ENCODE peak calls at places on chromosomes 3 and 15, in four cellular contexts. T is GM12878, H is HepG2, C is K562. R is an unnamed sample.
A peak's percentile ranks its signal among the peaks of the same experiment; 100 is the strongest.

GRCh38 chr15:57600197-57600596 is 8.5 kb downstream of the MYZAP start:
- DNase-seq in H (no peak), C (no peak), T (no peak), R (no peak)

GRCh38 chr3:212432-212831 is 15.9 kb downstream of the CHL1 start:
- DNase-seq in H (no peak), C (no peak), T (peak; percentile 50), R (no peak)

GRCh38 chr15:86773766-86774165 is 694.1 kb downstream of the AGBL1 start:
- DNase-seq in T (no peak), C (no peak), H (no peak), R (no peak)

GRCh38 chr15:34815836-34816235 is 20.5 kb upstream of the ACTC1 start:
- DNase-seq in C (no peak), T (no peak), H (no peak), R (no peak)

GRCh38 chr3:190514163-190515153 is 573 bp downstream of the IL1RAP start:
- DNase-seq in T (no peak), H (peak; percentile 23), C (no peak), R (peak; percentile 18)

GRCh38 chr15:67805008-67805681 is 20.2 kb upstream of the SKOR1 start:
- DNase-seq in H (no peak), T (no peak), C (no peak), R (no peak)

GRCh38 chr3:134323966-134324962 is 50.0 kb downstream of the AMOTL2 start:
- DNase-seq in T (no peak), H (no peak), C (no peak), R (no peak)

GRCh38 chr3:126057936-126058335 is 26.0 kb downstream of the SLC41A3 start:
- DNase-seq in C (no peak), H (no peak), T (no peak), R (no peak)

GRCh38 chr3:104102386-104102785 is 1264.3 kb upstream of the ALCAM start:
- DNase-seq in C (peak; percentile 1), H (peak; percentile 29), T (peak; percentile 23), R (peak; percentile 26)

GRCh38 chr3:65854606-65855304 is 184.0 kb downstream of the MAGI1 start:
- DNase-seq in H (no peak), T (no peak), C (no peak), R (no peak)

GRCh38 chr3:27927882-27928281 is 205.8 kb upstream of the EOMES start:
- DNase-seq in H (no peak), T (peak; percentile 4), C (no peak), R (no peak)

GRCh38 chr3:128686465-128686864 is 35.8 kb upstream of the RPN1 start:
- DNase-seq in T (no peak), H (no peak), C (no peak), R (no peak)

GRCh38 chr3:35965908-35966307 is 326.6 kb downstream of the ARPP21 start:
- DNase-seq in C (no peak), T (no peak), H (no peak), R (peak; percentile 10)

GRCh38 chr3:117486709-117487394 is 777.3 kb downstream of the TUSC7 start:
- DNase-seq in T (peak; percentile 40), H (no peak), C (no peak), R (no peak)

GRCh38 chr3:155232605-155233004 is 60.9 kb downstream of the STRIT1 start:
- DNase-seq in C (peak; percentile 64), H (no peak), T (no peak), R (no peak)

GRCh38 chr3:108736821-108737220 is 20.4 kb downstream of the RETNLB start:
- DNase-seq in C (no peak), T (no peak), H (no peak), R (no peak)

GRCh38 chr3:102163039-102163817 is 271.6 kb upstream of the ZPLD1 start:
- DNase-seq in H (no peak), C (no peak), T (no peak), R (peak; percentile 24)

GRCh38 chr3:9122732-9123364 is 126.6 kb downstream of the SRGAP3 start:
- DNase-seq in T (no peak), C (no peak), H (no peak), R (no peak)

GRCh38 chr3:5055352-5056004 is 66.6 kb upstream of the ARL8B start:
- DNase-seq in H (no peak), C (no peak), T (no peak), R (no peak)

GRCh38 chr3:50516048-50516871 is 12.8 kb upstream of the CACNA2D2 start:
- DNase-seq in H (peak; percentile 68), C (peak; percentile 31), T (no peak), R (peak; percentile 45)

GRCh38 chr15:77851696-77852095 is 219.0 kb upstream of the LINGO1 start:
- DNase-seq in T (no peak), C (no peak), H (peak; percentile 6), R (no peak)

GRCh38 chr3:126111126-126111551 is 27.2 kb upstream of the SLC41A3 start:
- DNase-seq in H (no peak), T (no peak), C (no peak), R (no peak)

DNA sequence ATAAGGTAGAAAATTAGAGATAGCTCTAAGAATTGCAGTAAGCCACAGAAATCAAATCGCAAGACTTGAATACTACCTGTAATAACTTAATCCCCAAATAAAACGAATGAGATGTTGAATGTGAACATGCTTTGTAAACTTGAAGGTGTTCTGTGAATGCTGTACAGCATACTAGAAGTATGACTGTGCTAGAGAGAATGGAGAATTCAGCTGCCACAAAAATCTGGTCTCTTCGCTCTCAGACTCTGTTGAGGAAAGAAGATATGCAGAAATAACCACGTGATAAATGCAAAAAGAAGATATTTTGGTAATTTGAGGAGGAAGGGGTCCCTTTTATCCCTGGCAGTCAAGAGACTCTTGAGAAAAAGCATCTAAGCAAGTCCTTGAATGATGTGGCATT is 37.3 kb downstream of the ZBTB38 start:
- DNase-seq in C (no peak), T (no peak), H (no peak), R (no peak)
- TF ChIP-seq TARDBP in C (no peak), T (no peak), H (no peak), R (no peak)

GRCh38 chr3:55500555-55501340 is 13.6 kb upstream of the WNT5A start:
- DNase-seq in T (no peak), C (no peak), H (no peak), R (no peak)
- TF ChIP-seq TARDBP in T (no peak), C (no peak), H (no peak), R (no peak)

GRCh38 chr3:55485208-55485791 is 1.8 kb downstream of the WNT5A start:
- DNase-seq in T (peak; percentile 32), H (peak; percentile 24), C (peak; percentile 42), R (peak; percentile 85)
- TF ChIP-seq TARDBP in T (no peak), H (no peak), C (no peak), R (no peak)

GRCh38 chr3:169556349-169556870 is 107.1 kb downstream of the MECOM start:
- DNase-seq in H (no peak), C (no peak), T (no peak), R (no peak)

GRCh38 chr3:169550284-169550683 is 113.2 kb downstream of the MECOM start:
- DNase-seq in C (no peak), H (no peak), T (no peak), R (no peak)

GRCh38 chr3:169551646-169552045 is 111.9 kb downstream of the MECOM start:
- DNase-seq in C (no peak), T (no peak), H (no peak), R (no peak)

GRCh38 chr3:169554606-169555005 is 108.9 kb downstream of the MECOM start:
- DNase-seq in C (no peak), T (no peak), H (no peak), R (no peak)

GRCh38 chr3:169552533-169552932 is 111.0 kb downstream of the MECOM start:
- DNase-seq in C (no peak), T (no peak), H (no peak), R (no peak)
- TF ChIP-seq TARDBP in C (no peak), T (no peak), H (no peak), R (no peak)

GRCh38 chr3:23712095-23712494 is 93.7 kb upstream of the UBE2E1 start:
- DNase-seq in T (peak; percentile 40), H (no peak), C (no peak), R (no peak)

GRCh38 chr3:23713641-23714040 is 92.1 kb upstream of the UBE2E1 start:
- DNase-seq in H (no peak), T (no peak), C (no peak), R (no peak)

GRCh38 chr3:23712656-23713559 is 92.8 kb upstream of the UBE2E1 start:
- DNase-seq in H (no peak), T (no peak), C (peak; percentile 19), R (no peak)

GRCh38 chr3:23709987-23710386 is 95.8 kb upstream of the UBE2E1 start:
- DNase-seq in H (no peak), T (no peak), C (no peak), R (no peak)

DNA sequence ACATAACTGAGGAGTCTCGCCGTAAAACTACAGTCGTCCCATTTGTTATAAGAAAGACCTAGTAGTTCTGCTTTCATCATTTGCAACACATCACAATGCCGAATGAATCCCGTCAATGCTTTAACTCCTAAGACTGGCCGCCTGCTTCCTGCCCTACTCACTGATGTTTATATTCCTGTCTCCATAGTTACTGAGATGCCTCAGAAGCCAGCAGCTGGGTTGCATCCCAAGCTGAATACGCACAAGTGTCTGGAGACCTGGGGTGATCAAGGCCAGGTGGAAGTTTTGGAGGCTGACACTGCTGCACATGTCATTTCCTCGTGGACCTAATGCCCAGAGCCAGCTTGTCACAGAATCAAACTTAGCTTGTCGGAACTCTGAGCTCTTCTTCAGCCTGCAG is 95.2 kb upstream of the UBE2E1 start:
- DNase-seq in H (no peak), C (no peak), T (no peak), R (no peak)
- TF ChIP-seq TARDBP in H (no peak), C (no peak), T (no peak), R (no peak)

GRCh38 chr15:25372298-25372697 is 66.5 kb downstream of the UBE3A start:
- DNase-seq in C (no peak), H (no peak), T (no peak), R (no peak)
- TF ChIP-seq TARDBP in C (no peak), H (no peak), T (no peak), R (no peak)

GRCh38 chr3:124669470-124669869 is 60.8 kb upstream of the UMPS start:
- DNase-seq in H (no peak), C (no peak), T (no peak), R (no peak)
- TF ChIP-seq TARDBP in H (no peak), C (no peak), T (no peak), R (no peak)

GRCh38 chr3:41684802-41685740 is 276.8 kb downstream of the ULK4 start:
- DNase-seq in H (no peak), T (no peak), C (no peak), R (no peak)

GRCh38 chr3:41681479-41681878 is 280.4 kb downstream of the ULK4 start:
- DNase-seq in C (no peak), T (no peak), H (peak; percentile 79), R (no peak)

GRCh38 chr3:41682996-41683395 is 278.9 kb downstream of the ULK4 start:
- DNase-seq in T (no peak), H (no peak), C (no peak), R (no peak)

GRCh38 chr3:41679412-41679811 is 282.5 kb downstream of the ULK4 start:
- DNase-seq in C (no peak), H (no peak), T (no peak), R (no peak)

GRCh38 chr3:41683666-41684350 is 278.1 kb downstream of the ULK4 start:
- DNase-seq in T (no peak), H (peak; percentile 72), C (no peak), R (no peak)
- TF ChIP-seq TARDBP in T (no peak), H (no peak), C (no peak), R (no peak)

GRCh38 chr3:174051191-174051590 is 653.6 kb downstream of the NLGN1 start:
- DNase-seq in T (no peak), H (no peak), C (no peak), R (no peak)
- TF ChIP-seq TARDBP in T (no peak), H (no peak), C (no peak), R (no peak)